ENCODE peak calls at places on chromosomes 2 and 18, in four cellular contexts. L is OCI-LY7, C is fibroblast of lung, A is A549. V is an unnamed sample.

GRCh38 chr2:239626971-239627598 is 226.3 kb upstream of the HDAC4 start:
- DNase-seq in L (no peak), C (peak; percentile 25), A (no peak), V (peak; percentile 9)

GRCh38 chr2:226483745-226484619 is 315.6 kb downstream of the IRS1 start:
- DNase-seq in C (peak; percentile 79), A (peak; percentile 55), L (no peak), V (peak; percentile 34)

GRCh38 chr2:236637691-236638569 is 68.3 kb downstream of the ACKR3 start:
- DNase-seq in C (peak; percentile 74), L (no peak), A (no peak), V (peak; percentile 53)

GRCh38 chr18:70288851-70289328 is at the start of gene SOCS6:
- DNase-seq in A (no peak), C (peak; percentile 73), L (no peak), V (peak; percentile 59)

GRCh38 chr2:74138952-74139323 is 8.8 kb downstream of the BOLA3 start:
- DNase-seq in C (no peak), L (no peak), A (no peak), V (no peak)

GRCh38 chr2:122988395-122989221 is 1036.5 kb upstream of the CNTNAP5 start:
- DNase-seq in L (no peak), A (no peak), C (no peak), V (no peak)

GRCh38 chr2:147572622-147573021 is 272.2 kb upstream of the ACVR2A start:
- DNase-seq in L (no peak), C (no peak), A (no peak), V (no peak)

GRCh38 chr2:142041996-142042395 is 88.8 kb downstream of the LRP1B start:
- DNase-seq in L (no peak), A (no peak), C (peak; percentile 85), V (no peak)

GRCh38 chr2:57884281-57884680 is 162.3 kb upstream of the VRK2 start:
- DNase-seq in C (no peak), A (no peak), L (no peak), V (no peak)

GRCh38 chr18:50473896-50474295 is 86.0 kb upstream of the MAPK4 start:
- DNase-seq in A (no peak), L (no peak), C (no peak), V (no peak)

GRCh38 chr2:219058541-219059374 is 2.0 kb downstream of the IHH start:
- DNase-seq in C (peak; percentile 5), A (no peak), L (no peak), V (peak; percentile 29)

V was measured in cardiac fibroblast.